ENCODE peak calls at places on chromosomes 2 and 18, in eight cellular contexts. H is tibial nerve, R is astrocyte of the spinal cord, C is choroid plexus epithelial cell, Y is A549, W is endothelial cell, T is foreskin fibroblast, N is breast epithelium. O is an unnamed sample.
A peak's percentile ranks its signal among the peaks of the same experiment; 100 is the strongest.

GRCh38 chr2:46241344-46241743 is 55.9 kb upstream of the EPAS1 start:
- DNase-seq in T (peak; percentile 50), W (no peak), N (no peak), Y (no peak), C (peak; percentile 46), R (no peak), H (no peak), O (no peak)

GRCh38 chr2:108978709-108979111 is 10.3 kb downstream of the EDAR start:
- DNase-seq in C (no peak), W (no peak), T (no peak), H (no peak), Y (no peak), N (no peak), R (peak; percentile 17), O (no peak)

GRCh38 chr2:156803243-156803642 is 367.1 kb downstream of the GPD2 start:
- DNase-seq in N (no peak), T (no peak), C (no peak), H (no peak), W (no peak), Y (no peak), R (no peak), O (no peak)

GRCh38 chr2:128370468-128371247 is 52.0 kb upstream of the HS6ST1 start:
- DNase-seq in T (peak; percentile 36), Y (no peak), R (no peak), H (no peak), N (no peak), C (peak; percentile 22), W (no peak), O (no peak)

GRCh38 chr2:168592181-168592831 is 136.2 kb downstream of the CERS6 start:
- DNase-seq in W (no peak), T (no peak), N (no peak), Y (no peak), H (no peak), C (no peak), R (no peak), O (no peak)

GRCh38 chr18:54742654-54743053 is 85.6 kb upstream of the RAB27B start:
- DNase-seq in T (peak; percentile 98), N (no peak), R (peak; percentile 96), H (peak; percentile 88), Y (no peak), C (peak; percentile 99), W (no peak), O (no peak)

GRCh38 chr18:11268691-11269686 is 119.6 kb upstream of the PIEZO2 start:
- DNase-seq in H (peak; percentile 16), C (peak; percentile 82), R (peak; percentile 60), Y (no peak), T (peak; percentile 57), W (no peak), N (no peak), O (no peak)

GRCh38 chr2:235976956-235977355 is 191.2 kb downstream of the GBX2 start:
- DNase-seq in W (no peak), Y (no peak), R (no peak), C (no peak), T (no peak), H (no peak), N (no peak), O (no peak)

GRCh38 chr2:85371045-85371444 is 16.5 kb downstream of the ELMOD3 start:
- DNase-seq in Y (no peak), N (peak; percentile 12), W (no peak), R (no peak), H (no peak), T (no peak), C (no peak), O (no peak)

GRCh38 chr18:10080372-10080771 is 166.6 kb downstream of the VAPA start:
- DNase-seq in N (no peak), C (no peak), H (no peak), R (no peak), T (no peak), W (no peak), Y (no peak), O (no peak)

GRCh38 chr2:232481322-232482140 is 6.1 kb downstream of the ECEL1 start:
- DNase-seq in N (peak; percentile 41), T (no peak), Y (no peak), C (no peak), W (no peak), H (no peak), R (no peak), O (no peak)

GRCh38 chr18:25832008-25832604 is 258.3 kb downstream of the SS18 start:
- DNase-seq in T (peak; percentile 88), W (peak; percentile 80), Y (peak; percentile 17), C (peak; percentile 77), H (peak; percentile 55), R (peak; percentile 69), N (no peak), O (peak; percentile 70)

GRCh38 chr2:24840164-24840869 is 47.1 kb downstream of the CENPO start:
- DNase-seq in Y (no peak), W (peak; percentile 38), C (no peak), N (no peak), H (no peak), R (no peak), T (no peak), O (no peak)

GRCh38 chr2:200662727-200663126 is 76.9 kb downstream of the AOX1 start:
- DNase-seq in W (no peak), Y (peak; percentile 19), N (no peak), R (peak; percentile 62), C (peak; percentile 72), T (peak; percentile 85), H (no peak), O (no peak)

GRCh38 chr2:219555956-219556355 is 12.1 kb downstream of the TMEM198 start:
- DNase-seq in C (no peak), H (no peak), R (no peak), W (no peak), Y (no peak), N (no peak), T (no peak), O (no peak)

GRCh38 chr2:29747786-29748470 is 173.5 kb downstream of the ALK start:
- DNase-seq in W (no peak), C (peak; percentile 55), N (no peak), Y (peak; percentile 77), H (no peak), R (peak; percentile 96), T (peak; percentile 97), O (no peak)

GRCh38 chr18:70005580-70005979 is 57.9 kb upstream of the CD226 start:
- DNase-seq in C (no peak), R (no peak), T (no peak), N (no peak), H (no peak), Y (no peak), W (no peak), O (no peak)

GRCh38 chr2:223467194-223467593 is 135.0 kb downstream of the SCG2 start:
- DNase-seq in N (no peak), H (no peak), R (no peak), W (no peak), T (no peak), Y (no peak), C (peak; percentile 19), O (no peak)

GRCh38 chr2:36371963-36372391 is 16.4 kb downstream of the CRIM1 start:
- DNase-seq in H (no peak), Y (no peak), C (peak; percentile 59), R (peak; percentile 78), N (no peak), W (no peak), T (peak; percentile 91), O (no peak)

GRCh38 chr2:211367711-211368110 is 811.3 kb downstream of the CPS1 start:
- DNase-seq in R (peak; percentile 6), Y (no peak), H (no peak), N (no peak), T (no peak), W (no peak), C (peak; percentile 2), O (no peak)

DNA sequence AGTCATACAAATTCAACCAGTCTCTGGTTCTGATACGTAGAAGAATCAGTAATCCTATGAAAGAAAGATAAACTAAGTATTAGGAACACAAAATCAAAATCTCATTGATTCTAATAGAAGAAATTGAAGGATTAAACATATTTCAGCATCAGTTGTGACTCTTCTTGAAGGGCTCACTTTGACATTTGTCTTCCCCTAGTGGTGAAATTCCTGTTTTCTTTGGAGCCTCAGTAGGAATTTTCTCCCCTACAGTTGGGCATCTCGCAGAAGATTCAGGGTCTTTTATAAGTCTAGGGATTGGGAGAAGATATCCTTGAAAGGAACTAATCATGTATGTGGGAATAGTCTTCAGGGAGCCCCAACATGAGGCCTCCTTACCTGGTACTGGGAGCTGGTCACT is 2.8 kb upstream of the CRYGB start:
- DNase-seq in R (no peak), H (no peak), Y (no peak), C (no peak), N (no peak), W (no peak), T (no peak), O (no peak)
- TF ChIP-seq CTCF in R (no peak), H (no peak), Y (no peak), C (peak; percentile 44), N (no peak), W (peak; percentile 16), T (peak; percentile 4), O (no peak)

GRCh38 chr2:13046557-13047165 is 329.9 kb downstream of the TRIB2 start:
- DNase-seq in T (peak; percentile 24), N (no peak), W (no peak), C (peak; percentile 51), Y (no peak), H (no peak), R (peak; percentile 34), O (no peak)
- TF ChIP-seq CTCF in T (peak; percentile 12), N (no peak), W (peak; percentile 71), C (peak; percentile 47), Y (peak; percentile 39), H (peak; percentile 9), R (peak; percentile 27), O (peak; percentile 51)

DNA sequence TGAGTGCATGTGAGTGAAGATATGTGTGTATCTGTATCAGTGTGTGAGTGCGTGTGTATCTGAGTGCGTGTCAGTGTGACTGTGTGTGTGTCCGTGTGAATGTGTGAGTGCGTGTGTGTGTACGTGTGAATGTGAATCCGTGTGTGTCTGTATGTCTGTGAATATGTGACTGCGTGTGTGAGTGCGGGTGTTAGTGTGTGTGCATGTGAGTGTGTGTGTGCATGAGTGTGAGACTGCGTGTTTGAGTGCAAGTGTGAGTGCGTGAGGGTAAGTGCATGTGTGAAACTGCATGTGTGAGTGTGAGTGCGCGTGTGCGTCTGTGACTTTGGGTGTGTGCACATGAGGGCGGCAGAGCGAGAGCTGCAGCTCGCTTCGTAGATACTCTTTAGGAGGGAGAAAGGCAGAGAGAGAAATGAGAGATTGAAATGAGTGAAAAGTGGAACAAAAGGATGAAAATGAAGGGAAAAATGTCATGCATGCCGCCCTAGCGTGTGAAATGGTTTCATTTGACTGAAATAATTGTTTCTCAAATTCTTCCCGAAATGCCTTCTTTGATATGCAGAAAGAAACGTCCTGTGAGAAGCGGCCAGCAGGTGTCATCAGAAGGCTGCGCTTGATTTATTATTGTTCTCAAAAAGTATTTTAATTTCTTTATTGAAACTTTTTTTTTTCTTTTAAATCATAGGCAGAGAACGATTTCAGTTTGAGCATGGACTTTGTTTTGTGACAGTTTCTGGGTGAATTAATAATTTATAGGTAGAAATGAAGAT is 25.6 kb downstream of the ZNF407 start:
- DNase-seq in N (no peak), W (no peak), H (no peak), C (peak; percentile 63), R (no peak), Y (no peak), T (peak; percentile 67), O (no peak)
- TF ChIP-seq CTCF in N (peak; percentile 33), W (peak; percentile 30), H (peak; percentile 22), C (peak; percentile 76), R (peak; percentile 46), Y (peak; percentile 39), T (peak; percentile 24), O (no peak)

DNA sequence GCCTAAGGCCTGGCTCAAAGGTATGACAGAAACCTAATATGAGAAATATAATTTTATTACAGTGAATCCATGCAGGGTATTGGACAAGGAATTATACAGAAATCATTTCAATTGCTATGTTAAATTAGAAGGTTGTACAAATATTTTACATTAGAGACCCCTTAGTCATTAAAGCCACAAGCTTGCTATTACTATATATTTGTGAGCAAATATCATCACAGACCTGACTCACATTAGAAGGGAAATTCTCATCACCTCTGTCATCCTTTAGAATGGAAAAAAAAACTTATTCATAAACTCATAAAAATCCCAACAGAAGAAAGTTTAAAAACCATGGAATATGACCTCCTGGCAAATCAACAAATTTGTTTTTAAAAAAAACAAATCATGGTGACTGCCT is 277.9 kb downstream of the DCC start:
- DNase-seq in Y (no peak), H (no peak), C (no peak), W (no peak), T (peak; percentile 4), R (peak; percentile 50), N (no peak), O (no peak)
- TF ChIP-seq CTCF in Y (no peak), H (no peak), C (no peak), W (no peak), T (no peak), R (no peak), N (no peak), O (no peak)

O was measured in mesothelial cell of epicardium.